ENCODE peak calls at places on chromosome 18, in nine cellular contexts. One of them, this sample, is unnamed.

GRCh38 chr18:78786776-78787175 is 192.8 kb upstream of the SALL3 start:
- DNase-seq in cardiac muscle cell: no peak
- DNase-seq in kidney epithelial cell: no peak
- DNase-seq in DND-41: no peak
- DNase-seq in CD8-positive, alpha-beta memory T cell: no peak
- DNase-seq in right lobe of liver: no peak
- DNase-seq in CD4-positive, alpha-beta memory T cell: no peak
- DNase-seq in AG04450: no peak
- DNase-seq in GM06990: no peak
- DNase-seq in this sample: no peak

GRCh38 chr18:8153887-8154583 is 455.2 kb upstream of the RAB12 start:
- DNase-seq in cardiac muscle cell: peak; percentile 38
- DNase-seq in kidney epithelial cell: peak; percentile 52
- DNase-seq in DND-41: no peak
- DNase-seq in CD8-positive, alpha-beta memory T cell: no peak
- DNase-seq in right lobe of liver: no peak
- DNase-seq in CD4-positive, alpha-beta memory T cell: no peak
- DNase-seq in AG04450: no peak
- DNase-seq in GM06990: no peak
- DNase-seq in this sample: no peak

GRCh38 chr18:770583-770961 is 41.5 kb downstream of the YES1 start:
- DNase-seq in cardiac muscle cell: no peak
- DNase-seq in kidney epithelial cell: no peak
- DNase-seq in DND-41: no peak
- DNase-seq in CD8-positive, alpha-beta memory T cell: no peak
- DNase-seq in right lobe of liver: no peak
- DNase-seq in CD4-positive, alpha-beta memory T cell: no peak
- DNase-seq in AG04450: no peak
- DNase-seq in GM06990: no peak
- DNase-seq in this sample: no peak

GRCh38 chr18:8610442-8610801 is 1.2 kb downstream of the RAB12 start:
- DNase-seq in cardiac muscle cell: peak; percentile 35
- DNase-seq in kidney epithelial cell: no peak
- DNase-seq in DND-41: no peak
- DNase-seq in CD8-positive, alpha-beta memory T cell: no peak
- DNase-seq in right lobe of liver: peak; percentile 50
- DNase-seq in CD4-positive, alpha-beta memory T cell: peak; percentile 18
- DNase-seq in AG04450: no peak
- DNase-seq in GM06990: no peak
- DNase-seq in this sample: peak; percentile 71

GRCh38 chr18:79942211-79942610 is 9.2 kb downstream of the SLC66A2 start:
- DNase-seq in cardiac muscle cell: no peak
- DNase-seq in kidney epithelial cell: no peak
- DNase-seq in DND-41: no peak
- DNase-seq in CD8-positive, alpha-beta memory T cell: no peak
- DNase-seq in right lobe of liver: no peak
- DNase-seq in CD4-positive, alpha-beta memory T cell: no peak
- DNase-seq in AG04450: no peak
- DNase-seq in GM06990: no peak
- DNase-seq in this sample: no peak

GRCh38 chr18:48814490-48815181 is 136.1 kb downstream of the SMAD7 start:
- DNase-seq in cardiac muscle cell: no peak
- DNase-seq in kidney epithelial cell: no peak
- DNase-seq in DND-41: no peak
- DNase-seq in CD8-positive, alpha-beta memory T cell: peak; percentile 69
- DNase-seq in right lobe of liver: peak; percentile 28
- DNase-seq in CD4-positive, alpha-beta memory T cell: peak; percentile 47
- DNase-seq in AG04450: no peak
- DNase-seq in GM06990: no peak
- DNase-seq in this sample: no peak

GRCh38 chr18:39909706-39910105 is 2045.3 kb upstream of the PIK3C3 start:
- DNase-seq in cardiac muscle cell: no peak
- DNase-seq in kidney epithelial cell: no peak
- DNase-seq in DND-41: no peak
- DNase-seq in CD8-positive, alpha-beta memory T cell: no peak
- DNase-seq in right lobe of liver: no peak
- DNase-seq in CD4-positive, alpha-beta memory T cell: no peak
- DNase-seq in AG04450: no peak
- DNase-seq in GM06990: no peak
- DNase-seq in this sample: no peak

GRCh38 chr18:64747803-64748202 is 598.9 kb upstream of the LINC00305 start:
- DNase-seq in cardiac muscle cell: no peak
- DNase-seq in kidney epithelial cell: no peak
- DNase-seq in DND-41: no peak
- DNase-seq in CD8-positive, alpha-beta memory T cell: no peak
- DNase-seq in right lobe of liver: no peak
- DNase-seq in CD4-positive, alpha-beta memory T cell: no peak
- DNase-seq in AG04450: no peak
- DNase-seq in GM06990: no peak
- DNase-seq in this sample: no peak

GRCh38 chr18:74367905-74368304 is 52.3 kb downstream of the C18orf63 start:
- DNase-seq in cardiac muscle cell: no peak
- DNase-seq in kidney epithelial cell: no peak
- DNase-seq in DND-41: no peak
- DNase-seq in CD8-positive, alpha-beta memory T cell: no peak
- DNase-seq in right lobe of liver: peak; percentile 86
- DNase-seq in CD4-positive, alpha-beta memory T cell: no peak
- DNase-seq in AG04450: no peak
- DNase-seq in GM06990: no peak
- DNase-seq in this sample: no peak

DNA sequence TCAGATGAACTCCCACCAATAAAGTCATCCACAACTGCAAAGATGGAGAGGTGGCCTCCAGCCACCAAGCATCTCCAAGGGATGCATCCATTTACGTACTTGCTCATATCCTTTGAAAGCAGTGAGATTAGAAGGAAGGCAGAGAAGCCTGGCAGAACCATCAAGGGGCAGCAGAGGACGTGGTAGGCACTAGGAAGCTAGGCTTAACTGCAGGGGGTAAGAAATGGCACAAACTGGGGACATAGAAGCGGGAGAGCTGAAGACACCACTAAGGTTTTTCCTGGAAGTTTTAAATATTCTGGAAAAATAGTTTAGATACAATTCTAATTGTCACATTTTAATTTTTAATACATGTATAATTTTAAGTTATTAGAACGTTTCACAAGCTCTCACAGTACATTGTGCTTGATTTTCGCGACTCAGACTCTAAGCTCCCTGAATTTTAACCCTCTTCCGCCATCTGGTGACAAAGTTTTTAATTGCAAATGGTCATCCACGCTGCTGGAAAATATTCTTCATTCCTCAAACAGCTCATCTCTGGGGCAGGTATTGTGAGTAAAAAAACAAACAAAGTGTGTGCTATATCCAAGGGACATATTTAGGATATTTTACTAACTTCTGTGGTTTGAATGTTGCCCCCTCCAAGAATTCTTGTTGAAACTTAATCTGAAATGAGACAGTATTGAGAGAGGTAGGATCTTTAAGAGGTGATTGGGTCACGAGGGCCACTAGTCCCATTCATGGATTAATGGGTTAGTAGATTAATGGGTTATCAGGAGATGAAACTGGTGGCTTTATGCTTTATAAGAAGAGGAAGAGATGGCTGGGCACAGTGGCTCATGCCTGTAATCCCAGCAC is 1.6 kb upstream of the PSTPIP2 start:
- DNase-seq in cardiac muscle cell: peak; percentile 76
- DNase-seq in kidney epithelial cell: peak; percentile 29
- DNase-seq in DND-41: peak; percentile 61
- DNase-seq in CD8-positive, alpha-beta memory T cell: peak; percentile 52
- DNase-seq in right lobe of liver: no peak
- DNase-seq in CD4-positive, alpha-beta memory T cell: peak; percentile 72
- DNase-seq in AG04450: no peak
- DNase-seq in GM06990: no peak
- DNase-seq in this sample: no peak
- H3K27me3 ChIP-seq in cardiac muscle cell: no peaks in the 10 kb centered on the region
- H3K27me3 ChIP-seq in kidney epithelial cell: no peaks in the 10 kb centered on the region
- H3K27me3 ChIP-seq in DND-41: no peaks in the 10 kb centered on the region
- H3K27me3 ChIP-seq in CD8-positive, alpha-beta memory T cell: no peaks in the 10 kb centered on the region
- H3K27me3 ChIP-seq in right lobe of liver: no peaks in the 10 kb centered on the region
- H3K27me3 ChIP-seq in CD4-positive, alpha-beta memory T cell: no peaks in the 10 kb centered on the region
- H3K27me3 ChIP-seq in AG04450: no peaks in the 10 kb centered on the region
- H3K27me3 ChIP-seq in GM06990: no peaks in the 10 kb centered on the region
- H3K27me3 ChIP-seq in this sample: no peaks in the 10 kb centered on the region

GRCh38 chr18:76130845-76131244 is 364.2 kb downstream of the ZNF516 start:
- DNase-seq in cardiac muscle cell: no peak
- DNase-seq in kidney epithelial cell: no peak
- DNase-seq in DND-41: no peak
- DNase-seq in CD8-positive, alpha-beta memory T cell: no peak
- DNase-seq in right lobe of liver: no peak
- DNase-seq in CD4-positive, alpha-beta memory T cell: no peak
- DNase-seq in AG04450: no peak
- DNase-seq in GM06990: no peak
- DNase-seq in this sample: no peak
- H3K27me3 ChIP-seq in cardiac muscle cell: no peaks in the 10 kb centered on the region
- H3K27me3 ChIP-seq in kidney epithelial cell: no peaks in the 10 kb centered on the region
- H3K27me3 ChIP-seq in DND-41: no peaks in the 10 kb centered on the region
- H3K27me3 ChIP-seq in CD8-positive, alpha-beta memory T cell: no peaks in the 10 kb centered on the region
- H3K27me3 ChIP-seq in right lobe of liver: no peaks in the 10 kb centered on the region
- H3K27me3 ChIP-seq in CD4-positive, alpha-beta memory T cell: no peaks in the 10 kb centered on the region
- H3K27me3 ChIP-seq in AG04450: no peaks in the 10 kb centered on the region
- H3K27me3 ChIP-seq in GM06990: no peaks in the 10 kb centered on the region
- H3K27me3 ChIP-seq in this sample: no peaks in the 10 kb centered on the region

DNA sequence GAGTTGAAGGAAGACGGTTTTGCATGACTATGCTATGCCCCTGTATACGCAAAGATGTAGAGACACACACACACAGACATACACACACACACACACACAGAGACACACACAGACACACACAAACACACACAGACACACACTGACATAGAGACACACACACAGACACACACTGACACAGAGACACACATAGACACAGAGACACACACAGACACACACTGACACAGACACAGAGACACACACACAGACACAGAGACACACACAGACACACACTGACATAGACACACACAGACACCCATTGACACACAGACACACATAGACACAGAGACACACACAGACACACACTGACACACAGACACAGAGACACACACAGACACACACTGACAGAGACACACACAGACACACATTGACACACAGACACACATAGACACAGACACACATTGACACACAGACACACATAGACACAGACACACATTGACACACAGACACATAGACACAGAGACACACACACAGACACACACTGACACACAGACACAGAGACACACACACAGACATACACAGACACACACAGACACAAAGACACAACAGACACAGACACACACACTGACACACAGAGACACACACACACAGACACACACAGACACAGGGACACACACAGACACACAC is 121.3 kb downstream of the BCL2 start:
- DNase-seq in cardiac muscle cell: no peak
- DNase-seq in kidney epithelial cell: no peak
- DNase-seq in DND-41: no peak
- DNase-seq in CD8-positive, alpha-beta memory T cell: no peak
- DNase-seq in right lobe of liver: no peak
- DNase-seq in CD4-positive, alpha-beta memory T cell: no peak
- DNase-seq in AG04450: no peak
- DNase-seq in GM06990: no peak
- DNase-seq in this sample: no peak
- H3K27me3 ChIP-seq in cardiac muscle cell: no peaks in the 10 kb centered on the region
- H3K27me3 ChIP-seq in kidney epithelial cell: no peaks in the 10 kb centered on the region
- H3K27me3 ChIP-seq in DND-41: no peaks in the 10 kb centered on the region
- H3K27me3 ChIP-seq in CD8-positive, alpha-beta memory T cell: no peaks in the 10 kb centered on the region
- H3K27me3 ChIP-seq in right lobe of liver: no peaks in the 10 kb centered on the region
- H3K27me3 ChIP-seq in CD4-positive, alpha-beta memory T cell: no peaks in the 10 kb centered on the region
- H3K27me3 ChIP-seq in AG04450: peaks cover 2% of the 10 kb centered on the region
- H3K27me3 ChIP-seq in GM06990: no peaks in the 10 kb centered on the region
- H3K27me3 ChIP-seq in this sample: no peaks in the 10 kb centered on the region

DNA sequence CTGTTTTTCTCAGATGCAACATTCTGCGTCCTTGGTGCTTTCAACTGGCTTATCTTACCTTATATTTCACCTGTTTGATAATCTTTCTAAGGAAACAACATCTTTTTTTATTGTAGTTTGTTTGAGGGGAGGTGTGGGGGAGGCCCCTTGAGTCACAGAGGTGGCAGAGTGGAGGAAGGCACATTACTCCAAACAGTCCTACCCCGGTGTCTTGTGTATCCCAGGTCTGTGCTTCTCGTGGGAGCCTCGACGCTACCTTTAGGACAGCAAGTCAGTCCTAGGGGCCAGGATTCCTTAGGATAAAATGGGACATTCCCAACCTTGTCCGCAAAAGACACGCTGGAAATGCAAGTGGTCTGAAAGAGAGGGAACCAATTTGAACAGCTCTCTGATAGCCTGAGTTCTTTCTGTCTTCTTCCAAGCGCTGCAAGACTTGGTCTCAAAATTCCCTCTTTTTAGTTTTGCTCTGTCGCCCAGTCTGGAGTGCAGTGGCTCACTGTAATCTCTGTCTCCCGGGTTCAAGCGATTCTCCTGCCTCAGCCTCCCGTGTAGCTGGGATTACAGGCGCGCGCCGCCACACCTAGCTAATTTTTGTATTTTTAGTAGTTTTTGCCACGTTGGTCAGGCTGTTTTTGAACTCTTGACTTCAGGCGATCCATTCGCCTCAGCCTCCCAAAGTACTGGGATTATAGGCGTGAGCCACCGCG is 4.0 kb downstream of the GATA6 start:
- DNase-seq in cardiac muscle cell: no peak
- DNase-seq in kidney epithelial cell: no peak
- DNase-seq in DND-41: no peak
- DNase-seq in CD8-positive, alpha-beta memory T cell: no peak
- DNase-seq in right lobe of liver: no peak
- DNase-seq in CD4-positive, alpha-beta memory T cell: no peak
- DNase-seq in AG04450: no peak
- DNase-seq in GM06990: no peak
- DNase-seq in this sample: no peak
- H3K27me3 ChIP-seq in cardiac muscle cell: no peaks in the 10 kb centered on the region
- H3K27me3 ChIP-seq in kidney epithelial cell: peaks cover 59% of the 10 kb centered on the region
- H3K27me3 ChIP-seq in DND-41: no peaks in the 10 kb centered on the region
- H3K27me3 ChIP-seq in CD8-positive, alpha-beta memory T cell: peaks cover 43% of the 10 kb centered on the region
- H3K27me3 ChIP-seq in right lobe of liver: no peaks in the 10 kb centered on the region
- H3K27me3 ChIP-seq in CD4-positive, alpha-beta memory T cell: peaks cover 25% of the 10 kb centered on the region
- H3K27me3 ChIP-seq in AG04450: peaks cover 4% of the 10 kb centered on the region
- H3K27me3 ChIP-seq in GM06990: no peaks in the 10 kb centered on the region
- H3K27me3 ChIP-seq in this sample: peaks cover 94% of the 10 kb centered on the region

GRCh38 chr18:22339913-22340312 is 77.8 kb downstream of the CTAGE1 start:
- DNase-seq in cardiac muscle cell: no peak
- DNase-seq in kidney epithelial cell: no peak
- DNase-seq in DND-41: no peak
- DNase-seq in CD8-positive, alpha-beta memory T cell: no peak
- DNase-seq in right lobe of liver: no peak
- DNase-seq in CD4-positive, alpha-beta memory T cell: no peak
- DNase-seq in AG04450: no peak
- DNase-seq in GM06990: no peak
- DNase-seq in this sample: no peak
- H3K27me3 ChIP-seq in cardiac muscle cell: no peaks in the 10 kb centered on the region
- H3K27me3 ChIP-seq in kidney epithelial cell: peaks cover 5% of the 10 kb centered on the region
- H3K27me3 ChIP-seq in DND-41: peaks cover 9% of the 10 kb centered on the region
- H3K27me3 ChIP-seq in CD8-positive, alpha-beta memory T cell: no peaks in the 10 kb centered on the region
- H3K27me3 ChIP-seq in right lobe of liver: no peaks in the 10 kb centered on the region
- H3K27me3 ChIP-seq in CD4-positive, alpha-beta memory T cell: no peaks in the 10 kb centered on the region
- H3K27me3 ChIP-seq in AG04450: peaks cover 9% of the 10 kb centered on the region
- H3K27me3 ChIP-seq in GM06990: no peaks in the 10 kb centered on the region
- H3K27me3 ChIP-seq in this sample: no peaks in the 10 kb centered on the region

DNA sequence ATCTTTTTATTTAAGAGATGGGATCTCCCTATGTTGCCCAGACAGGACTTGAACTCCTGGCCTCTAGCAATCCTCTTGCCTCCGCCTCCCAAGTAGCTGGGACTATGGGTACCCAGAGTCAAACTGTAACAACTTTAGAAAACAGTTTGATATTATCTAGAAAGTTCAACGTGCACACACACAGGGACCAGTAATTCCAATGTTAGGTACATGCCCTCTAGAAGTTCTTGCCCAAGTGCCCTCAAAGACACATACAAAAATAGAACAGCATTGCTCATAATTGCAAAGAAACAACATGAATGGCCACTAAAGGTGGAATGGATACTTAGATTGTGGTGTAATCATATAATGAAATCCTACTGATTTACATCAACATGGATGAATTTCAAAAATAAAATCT is 12.6 kb upstream of the LPIN2 start:
- DNase-seq in cardiac muscle cell: no peak
- DNase-seq in kidney epithelial cell: no peak
- DNase-seq in DND-41: no peak
- DNase-seq in CD8-positive, alpha-beta memory T cell: no peak
- DNase-seq in right lobe of liver: no peak
- DNase-seq in CD4-positive, alpha-beta memory T cell: no peak
- DNase-seq in AG04450: no peak
- DNase-seq in GM06990: no peak
- DNase-seq in this sample: no peak
- H3K27me3 ChIP-seq in cardiac muscle cell: no peaks in the 10 kb centered on the region
- H3K27me3 ChIP-seq in kidney epithelial cell: no peaks in the 10 kb centered on the region
- H3K27me3 ChIP-seq in DND-41: no peaks in the 10 kb centered on the region
- H3K27me3 ChIP-seq in CD8-positive, alpha-beta memory T cell: no peaks in the 10 kb centered on the region
- H3K27me3 ChIP-seq in right lobe of liver: no peaks in the 10 kb centered on the region
- H3K27me3 ChIP-seq in CD4-positive, alpha-beta memory T cell: no peaks in the 10 kb centered on the region
- H3K27me3 ChIP-seq in AG04450: no peaks in the 10 kb centered on the region
- H3K27me3 ChIP-seq in GM06990: no peaks in the 10 kb centered on the region
- H3K27me3 ChIP-seq in this sample: no peaks in the 10 kb centered on the region

This sample was measured in gastrocnemius medialis.